ENCODE peak calls at places on chromosomes 7 and 10, in six cellular contexts. F, D, P, W, G and T are unnamed samples.

GRCh38 chr7:33757050-33757449 is 148.3 kb upstream of the BMPER start:
- DNase-seq in P (peak), D (no peak), G (no peak), F (peak), W (peak), T (no peak)

GRCh38 chr7:585229-585711 is 65.6 kb upstream of the PDGFA start:
- DNase-seq in W (peak), G (peak), P (no peak), F (no peak), D (no peak), T (no peak)

GRCh38 chr10:114825513-114826253 is 4.1 kb downstream of the FHIP2A start:
- DNase-seq in P (peak), F (peak), W (peak), D (no peak), G (no peak), T (no peak)

GRCh38 chr7:82506702-82507101 is 63.1 kb upstream of the CACNA2D1 start:
- DNase-seq in P (peak), F (peak), G (no peak), D (no peak), W (peak), T (no peak)

GRCh38 chr10:80541144-80541750 is 3.5 kb downstream of the SH2D4B start:
- DNase-seq in D (no peak), P (no peak), F (no peak), G (no peak), W (no peak), T (no peak)

GRCh38 chr10:26792780-26793495 is 67.8 kb downstream of the ABI1 start:
- DNase-seq in G (no peak), W (peak), D (no peak), P (no peak), F (no peak), T (no peak)

GRCh38 chr7:100612730-100613446 is 548 bp downstream of the MOSPD3 start:
- DNase-seq in G (no peak), D (no peak), P (no peak), F (no peak), W (no peak), T (no peak)

GRCh38 chr7:144653449-144653848 is 182.4 kb downstream of the TPK1 start:
- DNase-seq in G (no peak), P (no peak), F (no peak), W (no peak), D (no peak), T (no peak)

GRCh38 chr10:84541289-84541637 is 212.9 kb downstream of the CCSER2 start:
- DNase-seq in F (no peak), W (no peak), D (no peak), P (no peak), G (no peak), T (peak)
- TF ChIP-seq CTCF in F (no peak), W (no peak), D (peak), P (peak), G (no peak), T (no peak)

DNA sequence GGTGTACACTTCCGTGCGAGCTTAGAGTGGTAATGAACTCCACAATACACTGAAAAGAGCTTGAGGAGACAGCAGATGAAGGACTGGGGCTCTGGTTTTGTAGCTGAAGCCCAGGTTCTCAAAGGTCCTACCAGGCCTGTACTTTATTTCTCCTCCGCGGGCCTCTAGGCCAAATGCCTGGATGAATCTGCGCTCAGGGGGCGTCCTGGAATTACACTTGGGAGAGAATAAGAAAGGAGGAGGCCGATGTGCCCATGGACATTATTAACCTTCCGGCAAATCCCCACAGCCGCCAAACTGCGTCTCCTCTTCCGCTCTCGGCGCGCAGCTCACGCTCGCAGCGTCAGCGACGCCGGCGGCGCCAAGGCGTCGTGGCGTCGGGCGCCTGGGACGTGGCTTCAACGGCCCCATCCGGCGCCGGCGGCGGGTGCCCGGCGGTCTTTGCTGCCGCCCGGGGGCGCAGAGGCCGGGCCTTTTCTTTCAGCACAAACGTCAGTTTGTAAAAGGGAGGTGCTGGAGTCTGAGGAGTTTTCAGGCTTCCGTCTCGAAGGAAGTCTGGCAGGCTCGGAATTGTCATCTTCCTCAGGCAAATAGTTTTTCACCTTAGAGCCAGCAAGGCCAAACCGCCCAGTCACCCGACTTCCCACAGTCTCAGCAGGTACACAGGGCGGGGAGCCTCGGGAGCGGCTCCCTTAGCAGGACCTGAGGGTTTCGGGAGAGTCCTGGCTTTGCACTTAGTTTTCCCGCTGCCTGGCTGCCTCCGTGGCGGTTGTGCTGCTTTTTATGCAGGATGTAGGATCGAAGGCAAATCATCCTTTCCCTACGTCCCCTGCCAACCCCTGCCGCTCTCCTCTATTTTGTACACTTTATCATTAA is at the start of gene CCDC7:
- DNase-seq in F (peak), G (peak), W (peak), P (peak), D (peak), T (peak)
- TF ChIP-seq CTCF in F (peak), G (peak), W (peak), P (peak), D (peak), T (peak)

GRCh38 chr7:92987543-92987942 is 130.2 kb downstream of the SAMD9 start:
- DNase-seq in P (no peak), F (peak), D (no peak), W (peak), G (no peak), T (no peak)

GRCh38 chr7:92991190-92991589 is 126.6 kb downstream of the SAMD9 start:
- DNase-seq in D (no peak), P (no peak), W (no peak), F (no peak), G (no peak), T (no peak)

GRCh38 chr7:92987095-92987494 is 130.7 kb downstream of the SAMD9 start:
- DNase-seq in W (peak), P (peak), F (peak), G (no peak), D (no peak), T (no peak)

GRCh38 chr7:92988941-92989540 is 128.7 kb downstream of the SAMD9 start:
- DNase-seq in P (no peak), F (peak), G (no peak), D (no peak), W (peak), T (no peak)

DNA sequence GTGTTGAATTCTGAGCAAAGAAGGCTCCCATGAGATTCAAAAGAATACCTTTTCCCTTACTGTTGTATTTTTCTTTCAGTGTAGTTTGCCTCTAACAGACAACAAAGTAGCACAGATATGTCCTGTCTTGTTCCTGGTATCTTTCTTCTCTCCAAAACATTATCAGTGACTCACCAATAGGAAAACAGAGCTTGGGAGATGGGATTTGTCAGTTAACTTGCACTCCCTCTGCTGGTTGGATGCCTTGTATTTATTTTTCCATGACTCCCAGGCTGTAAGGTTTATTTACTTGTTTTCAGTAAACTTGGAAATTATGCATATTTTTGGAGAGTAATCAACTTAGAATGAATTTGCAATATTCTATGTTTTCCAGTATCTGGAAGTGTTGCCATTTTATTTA is 129.7 kb downstream of the SAMD9 start:
- DNase-seq in W (peak), F (peak), D (peak), G (no peak), P (peak), T (peak)
- TF ChIP-seq CTCF in W (peak), F (peak), D (peak), G (peak), P (peak), T (peak)

DNA sequence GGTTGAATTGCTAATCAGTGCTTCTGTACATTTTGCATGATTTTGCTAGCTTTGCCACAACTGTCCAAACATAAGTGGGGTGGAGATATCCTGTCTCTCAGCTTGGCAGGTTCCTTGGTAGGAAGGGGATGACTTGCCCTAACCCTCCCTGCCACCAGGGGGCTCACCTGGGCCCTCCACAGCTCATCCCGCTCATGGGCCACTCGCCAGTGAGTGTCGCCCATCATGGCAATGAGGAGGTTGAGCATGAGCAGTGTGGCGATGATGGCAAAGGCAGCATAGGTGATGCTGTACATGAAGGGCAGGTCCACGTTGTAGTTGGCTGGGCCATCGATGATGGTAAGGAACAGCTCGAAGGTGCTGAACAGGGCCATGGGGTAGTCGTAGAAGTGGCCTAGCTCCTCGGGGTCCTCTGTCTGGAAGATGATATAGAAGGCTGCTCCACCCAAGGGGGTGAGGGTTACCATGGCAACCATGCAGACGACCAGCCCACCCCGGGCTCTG is 12.2 kb downstream of the TRPV6 start:
- DNase-seq in F (no peak), W (peak), G (no peak), D (no peak), P (peak), T (peak)
- TF ChIP-seq CTCF in F (no peak), W (peak), G (peak), D (peak), P (peak), T (no peak)

DNA sequence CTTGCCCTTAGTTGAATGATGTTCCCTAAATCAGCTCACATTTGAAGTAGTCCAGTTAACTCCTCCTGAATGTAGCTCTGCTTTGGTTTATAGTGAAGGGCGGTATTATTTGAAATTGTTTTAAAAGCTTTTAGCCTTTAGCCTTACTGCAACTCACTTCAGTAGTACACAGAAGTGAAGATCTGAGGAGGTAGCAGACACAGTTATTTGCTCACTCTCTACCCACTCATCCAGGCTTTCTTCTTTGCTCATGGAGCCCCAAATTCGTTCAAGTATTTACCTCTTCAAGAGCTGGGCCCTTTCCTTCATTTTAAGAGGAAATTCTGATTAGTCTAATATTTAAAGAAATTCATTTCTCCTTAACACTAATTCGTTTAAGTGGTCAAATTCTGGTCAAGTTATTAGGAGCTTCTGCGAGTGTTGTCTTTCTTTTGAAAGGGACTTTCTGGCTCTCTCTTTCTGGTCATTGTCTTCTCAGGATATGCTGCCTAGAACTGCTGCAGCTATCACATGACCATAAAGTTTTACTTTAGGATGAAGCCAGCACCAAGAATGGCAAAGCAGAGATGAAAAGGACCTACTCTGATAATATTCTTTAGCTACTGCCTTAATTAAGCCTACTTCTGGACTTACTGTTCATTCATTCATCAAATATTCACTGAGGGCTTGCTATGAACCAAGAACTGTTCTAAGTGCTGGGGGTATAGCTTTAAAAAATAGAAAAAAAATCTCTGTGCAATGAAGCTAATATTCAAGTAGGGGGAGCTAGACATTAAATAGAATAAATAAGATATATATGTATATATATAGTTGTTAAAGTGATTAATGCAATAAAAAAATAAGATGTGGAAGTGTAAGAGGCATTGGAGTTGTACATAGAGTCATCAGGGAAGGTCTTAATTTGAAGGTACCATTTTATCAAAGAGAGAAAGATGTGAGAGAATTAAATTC is 180.9 kb upstream of the AGR3 start:
- DNase-seq in W (peak), P (no peak), D (no peak), G (no peak), F (peak), T (no peak)
- TF ChIP-seq CTCF in W (peak), P (peak), D (peak), G (no peak), F (peak), T (peak)